ENCODE peak calls at places on chromosomes 16 and 17, in seven cellular contexts. One of them, this sample, is unnamed.

GRCh38 chr16:84058664-84059063 is 16.1 kb upstream of the SLC38A8 start:
- DNase-seq in activated T-helper 1 cell treated with anti-CD3 and anti-CD28 coated beads, Interleukin-2, amount 50 U/mL, for 16 hours: no peak
- DNase-seq in activated naive CD4-positive, alpha-beta T cell treated with Interleukin-2 at 50 U/mL for 16 hours: no peak
- DNase-seq in astrocyte of the spinal cord: no peak
- DNase-seq in endothelial cell: no peak
- DNase-seq in caudate nucleus: no peak
- DNase-seq in head of caudate nucleus: no peak
- DNase-seq in this sample: no peak

GRCh38 chr17:72422505-72423285 is 301.9 kb downstream of the SOX9 start:
- DNase-seq in activated T-helper 1 cell treated with anti-CD3 and anti-CD28 coated beads, Interleukin-2, amount 50 U/mL, for 16 hours: no peak
- DNase-seq in activated naive CD4-positive, alpha-beta T cell treated with Interleukin-2 at 50 U/mL for 16 hours: peak
- DNase-seq in astrocyte of the spinal cord: peak
- DNase-seq in endothelial cell: no peak
- DNase-seq in caudate nucleus: no peak
- DNase-seq in head of caudate nucleus: peak
- DNase-seq in this sample: no peak

GRCh38 chr16:30698139-30698815 is 694 bp upstream of the SRCAP start:
- DNase-seq in activated T-helper 1 cell treated with anti-CD3 and anti-CD28 coated beads, Interleukin-2, amount 50 U/mL, for 16 hours: peak
- DNase-seq in activated naive CD4-positive, alpha-beta T cell treated with Interleukin-2 at 50 U/mL for 16 hours: peak
- DNase-seq in astrocyte of the spinal cord: peak
- DNase-seq in endothelial cell: peak
- DNase-seq in caudate nucleus: peak
- DNase-seq in head of caudate nucleus: peak
- DNase-seq in this sample: peak

GRCh38 chr17:77914440-77915254 is 43.9 kb upstream of the TNRC6C start:
- DNase-seq in activated T-helper 1 cell treated with anti-CD3 and anti-CD28 coated beads, Interleukin-2, amount 50 U/mL, for 16 hours: no peak
- DNase-seq in activated naive CD4-positive, alpha-beta T cell treated with Interleukin-2 at 50 U/mL for 16 hours: no peak
- DNase-seq in astrocyte of the spinal cord: peak
- DNase-seq in endothelial cell: no peak
- DNase-seq in caudate nucleus: no peak
- DNase-seq in head of caudate nucleus: no peak
- DNase-seq in this sample: no peak

GRCh38 chr17:63984651-63985386 is 12.1 kb upstream of the SCN4A start:
- DNase-seq in activated T-helper 1 cell treated with anti-CD3 and anti-CD28 coated beads, Interleukin-2, amount 50 U/mL, for 16 hours: no peak
- DNase-seq in activated naive CD4-positive, alpha-beta T cell treated with Interleukin-2 at 50 U/mL for 16 hours: peak
- DNase-seq in astrocyte of the spinal cord: peak
- DNase-seq in endothelial cell: no peak
- DNase-seq in caudate nucleus: no peak
- DNase-seq in head of caudate nucleus: no peak
- DNase-seq in this sample: no peak

GRCh38 chr17:66275651-66276050 is 26.8 kb upstream of the PRKCA start:
- DNase-seq in activated T-helper 1 cell treated with anti-CD3 and anti-CD28 coated beads, Interleukin-2, amount 50 U/mL, for 16 hours: no peak
- DNase-seq in activated naive CD4-positive, alpha-beta T cell treated with Interleukin-2 at 50 U/mL for 16 hours: peak
- DNase-seq in astrocyte of the spinal cord: peak
- DNase-seq in endothelial cell: no peak
- DNase-seq in caudate nucleus: no peak
- DNase-seq in head of caudate nucleus: no peak
- DNase-seq in this sample: no peak

GRCh38 chr17:82603981-82604448 is 44.2 kb downstream of the WDR45B start:
- DNase-seq in activated T-helper 1 cell treated with anti-CD3 and anti-CD28 coated beads, Interleukin-2, amount 50 U/mL, for 16 hours: no peak
- DNase-seq in activated naive CD4-positive, alpha-beta T cell treated with Interleukin-2 at 50 U/mL for 16 hours: no peak
- DNase-seq in astrocyte of the spinal cord: no peak
- DNase-seq in endothelial cell: no peak
- DNase-seq in caudate nucleus: no peak
- DNase-seq in head of caudate nucleus: peak
- DNase-seq in this sample: no peak

GRCh38 chr16:55701442-55702319 is 45.9 kb downstream of the SLC6A2 start:
- DNase-seq in activated T-helper 1 cell treated with anti-CD3 and anti-CD28 coated beads, Interleukin-2, amount 50 U/mL, for 16 hours: no peak
- DNase-seq in activated naive CD4-positive, alpha-beta T cell treated with Interleukin-2 at 50 U/mL for 16 hours: peak
- DNase-seq in astrocyte of the spinal cord: peak
- DNase-seq in endothelial cell: peak
- DNase-seq in caudate nucleus: no peak
- DNase-seq in head of caudate nucleus: peak
- DNase-seq in this sample: no peak

GRCh38 chr16:84391151-84391873 is 23.0 kb downstream of the ATP2C2 start:
- DNase-seq in activated T-helper 1 cell treated with anti-CD3 and anti-CD28 coated beads, Interleukin-2, amount 50 U/mL, for 16 hours: no peak
- DNase-seq in activated naive CD4-positive, alpha-beta T cell treated with Interleukin-2 at 50 U/mL for 16 hours: no peak
- DNase-seq in astrocyte of the spinal cord: peak
- DNase-seq in endothelial cell: no peak
- DNase-seq in caudate nucleus: peak
- DNase-seq in head of caudate nucleus: peak
- DNase-seq in this sample: no peak

GRCh38 chr16:1379054-1379862 is 27.5 kb downstream of the GNPTG start:
- DNase-seq in activated T-helper 1 cell treated with anti-CD3 and anti-CD28 coated beads, Interleukin-2, amount 50 U/mL, for 16 hours: peak
- DNase-seq in activated naive CD4-positive, alpha-beta T cell treated with Interleukin-2 at 50 U/mL for 16 hours: peak
- DNase-seq in astrocyte of the spinal cord: peak
- DNase-seq in endothelial cell: peak
- DNase-seq in caudate nucleus: no peak
- DNase-seq in head of caudate nucleus: peak
- DNase-seq in this sample: peak

GRCh38 chr16:21646721-21647561 is 5.5 kb downstream of the IGSF6 start:
- DNase-seq in activated T-helper 1 cell treated with anti-CD3 and anti-CD28 coated beads, Interleukin-2, amount 50 U/mL, for 16 hours: peak
- DNase-seq in activated naive CD4-positive, alpha-beta T cell treated with Interleukin-2 at 50 U/mL for 16 hours: peak
- DNase-seq in astrocyte of the spinal cord: no peak
- DNase-seq in endothelial cell: no peak
- DNase-seq in caudate nucleus: no peak
- DNase-seq in head of caudate nucleus: no peak
- DNase-seq in this sample: no peak

GRCh38 chr17:14211778-14212177 is 24.9 kb downstream of the CDRT15 start:
- DNase-seq in activated T-helper 1 cell treated with anti-CD3 and anti-CD28 coated beads, Interleukin-2, amount 50 U/mL, for 16 hours: no peak
- DNase-seq in activated naive CD4-positive, alpha-beta T cell treated with Interleukin-2 at 50 U/mL for 16 hours: no peak
- DNase-seq in astrocyte of the spinal cord: no peak
- DNase-seq in endothelial cell: no peak
- DNase-seq in caudate nucleus: no peak
- DNase-seq in head of caudate nucleus: peak
- DNase-seq in this sample: no peak